ENCODE peak calls at places on chromosomes 16 and 17, in seven cellular contexts. U is ascending aorta, F is cardiac muscle cell, Y is SJCRH30, J is prostate gland, W is ovary, T is heart right ventricle. N is an unnamed sample. For H3K4me1, the result is how much of the 10 kb centered on the place peaks cover.

GRCh38 chr16:75257886-75258806 is 6.7 kb upstream of the BCAR1 start:
- DNase-seq in U (no peak), Y (no peak), W (no peak), F (no peak), T (no peak), J (no peak), N (no peak)

GRCh38 chr16:9033125-9033830 is 58.2 kb upstream of the HAPSTR1 start:
- DNase-seq in Y (peak), T (no peak), W (no peak), U (no peak), J (peak), F (peak), N (peak)

GRCh38 chr17:20046629-20047028 is 37.5 kb downstream of the SPECC1 start:
- DNase-seq in U (no peak), F (no peak), W (no peak), T (no peak), Y (no peak), J (no peak), N (no peak)

GRCh38 chr17:81909231-81909630 is 2.0 kb downstream of the PCYT2 start:
- DNase-seq in U (no peak), T (no peak), F (no peak), J (no peak), Y (no peak), W (no peak), N (no peak)

GRCh38 chr17:58658804-58659713 is 32.8 kb downstream of the TEX14 start:
- DNase-seq in Y (peak), T (peak), J (peak), W (peak), F (peak), U (peak), N (peak)

GRCh38 chr17:4412933-4413831 is 20.6 kb upstream of the SPNS3 start:
- DNase-seq in F (peak), U (peak), W (peak), T (peak), Y (peak), J (peak), N (peak)

GRCh38 chr17:65254166-65254565 is 117.0 kb downstream of the RGS9 start:
- DNase-seq in U (no peak), T (no peak), Y (peak), F (peak), W (no peak), J (no peak), N (no peak)

GRCh38 chr17:73546770-73547345 is 97.4 kb downstream of the SDK2 start:
- DNase-seq in J (peak), T (no peak), U (no peak), W (no peak), Y (peak), F (no peak), N (no peak)

GRCh38 chr17:77320501-77321256 is 179.9 kb downstream of the SEC14L1 start:
- DNase-seq in J (no peak), F (no peak), T (no peak), Y (peak), U (peak), W (peak), N (no peak)

GRCh38 chr17:30922235-30922993 is 669 bp downstream of the ADAP2 start:
- DNase-seq in W (no peak), T (peak), J (no peak), Y (no peak), F (peak), U (no peak), N (peak)

GRCh38 chr17:58328195-58329034 is at the start of gene TSPOAP1:
- DNase-seq in T (no peak), F (no peak), J (no peak), U (no peak), W (peak), Y (no peak), N (no peak)

GRCh38 chr17:61766520-61766919 is 96.8 kb downstream of the BRIP1 start:
- DNase-seq in T (no peak), J (no peak), W (no peak), U (no peak), F (no peak), Y (no peak), N (no peak)

GRCh38 chr16:10959161-10959560 is 14.8 kb downstream of the CLEC16A start:
- DNase-seq in F (no peak), Y (no peak), U (no peak), J (no peak), W (no peak), T (no peak), N (no peak)

GRCh38 chr16:84423416-84423837 is 55.1 kb downstream of the ATP2C2 start:
- DNase-seq in T (no peak), F (no peak), J (no peak), U (no peak), W (no peak), Y (peak), N (no peak)

GRCh38 chr16:57392694-57393093 is 11.9 kb upstream of the CCL17 start:
- DNase-seq in F (no peak), T (no peak), W (no peak), Y (no peak), U (no peak), J (peak), N (no peak)

GRCh38 chr16:68444058-68444657 is 4.2 kb downstream of the SMPD3 start:
- DNase-seq in J (no peak), W (peak), T (peak), U (no peak), Y (peak), F (peak), N (peak)

GRCh38 chr17:59804910-59805381 is 87.8 kb downstream of the TUBD1 start:
- DNase-seq in U (no peak), J (no peak), T (no peak), W (no peak), Y (no peak), F (no peak), N (no peak)

GRCh38 chr17:59803377-59803757 is 89.4 kb downstream of the TUBD1 start:
- DNase-seq in W (no peak), Y (no peak), J (no peak), T (no peak), F (no peak), U (no peak), N (no peak)

GRCh38 chr17:59798111-59798510 is 90.7 kb downstream of the VMP1 start:
- DNase-seq in Y (no peak), U (no peak), J (no peak), W (no peak), F (no peak), T (no peak), N (no peak)

GRCh38 chr17:59800530-59800942 is 92.2 kb downstream of the TUBD1 start:
- DNase-seq in F (no peak), T (no peak), U (no peak), W (no peak), J (no peak), Y (no peak), N (no peak)

DNA sequence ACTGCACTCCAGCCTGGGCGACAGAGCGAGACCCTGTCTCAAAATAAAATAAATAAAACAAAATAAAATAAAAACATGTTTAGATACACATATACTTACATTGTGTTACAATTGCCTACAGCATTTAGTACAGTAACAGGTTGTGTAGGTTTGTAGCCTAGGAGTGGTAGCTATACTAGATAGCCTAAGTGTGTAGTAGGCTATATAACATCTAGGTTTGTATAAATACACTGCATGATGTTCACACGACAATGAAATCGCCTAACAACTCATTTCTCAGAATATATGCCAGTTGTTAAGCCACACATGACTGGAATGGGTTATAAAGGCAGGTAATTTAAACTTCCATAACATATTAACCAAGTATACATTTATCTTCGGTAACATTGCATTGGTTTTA is 90.6 kb downstream of the TUBD1 start:
- DNase-seq in F (no peak), W (no peak), T (no peak), Y (no peak), U (no peak), J (no peak), N (no peak)
- H3K4me1 ChIP-seq in F (under half), W (under half), T (under half), Y (under half), U (under half), J (under half), N (under half)

GRCh38 chr16:89370601-89371000 is 119.8 kb downstream of the ANKRD11 start:
- DNase-seq in Y (no peak), W (no peak), T (no peak), J (no peak), F (no peak), U (no peak), N (no peak)

GRCh38 chr16:89368604-89369249 is 121.6 kb downstream of the ANKRD11 start:
- DNase-seq in F (no peak), W (no peak), Y (peak), J (no peak), T (no peak), U (no peak), N (no peak)

GRCh38 chr16:89370081-89370511 is 120.3 kb downstream of the ANKRD11 start:
- DNase-seq in W (no peak), T (no peak), F (no peak), U (no peak), Y (peak), J (no peak), N (no peak)

GRCh38 chr16:89367538-89368059 is 122.8 kb downstream of the ANKRD11 start:
- DNase-seq in Y (peak), J (no peak), W (no peak), F (no peak), U (no peak), T (no peak), N (no peak)

DNA sequence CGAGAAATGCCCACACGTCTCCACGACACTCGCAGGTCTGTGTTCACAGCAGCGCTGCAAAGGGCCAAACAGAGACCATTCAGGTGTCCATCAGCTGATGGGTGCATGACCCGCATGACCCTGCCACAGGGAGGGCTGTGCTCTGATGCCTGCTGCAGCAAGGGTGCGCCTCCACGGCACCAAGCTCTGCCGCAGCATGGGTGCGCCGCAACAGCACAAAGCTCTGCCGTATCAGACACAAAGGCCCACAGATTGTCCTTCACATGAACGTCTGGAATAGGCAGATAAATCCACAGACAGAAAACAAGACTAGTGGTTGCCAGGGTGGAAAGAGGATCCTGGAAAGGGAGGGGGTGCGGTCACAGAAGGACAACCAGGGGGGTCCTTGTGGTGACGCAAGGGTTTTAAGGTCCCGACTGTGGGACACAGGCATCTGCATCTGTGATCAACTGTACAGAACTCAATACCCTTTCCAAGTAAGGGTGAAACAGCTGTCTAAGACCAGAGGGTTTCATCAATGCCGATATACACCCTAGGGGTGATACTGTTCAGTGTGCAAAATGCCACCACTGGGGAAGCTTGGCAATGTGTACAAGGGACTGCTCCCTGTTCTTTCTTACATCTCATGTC is 121.0 kb downstream of the ANKRD11 start:
- DNase-seq in J (no peak), Y (peak), U (no peak), F (no peak), W (no peak), T (no peak), N (no peak)
- H3K4me1 ChIP-seq in J (under half), Y (half or more), U (under half), F (under half), W (under half), T (half or more), N (under half)

GRCh38 chr16:85563031-85563430 is 50.1 kb upstream of the GSE1 start:
- DNase-seq in Y (no peak), W (no peak), T (no peak), J (no peak), F (no peak), U (no peak), N (no peak)
- H3K4me1 ChIP-seq in Y (under half), W (under half), T (half or more), J (under half), F (half or more), U (under half), N (half or more)

GRCh38 chr17:79029327-79030009 is 5.5 kb downstream of the C1QTNF1 start:
- DNase-seq in W (peak), T (no peak), F (no peak), J (no peak), U (peak), Y (peak), N (no peak)

GRCh38 chr17:79027925-79028491 is 4.0 kb downstream of the C1QTNF1 start:
- DNase-seq in J (no peak), T (no peak), W (peak), U (peak), Y (peak), F (no peak), N (no peak)

GRCh38 chr17:79026345-79027273 is 2.6 kb downstream of the C1QTNF1 start:
- DNase-seq in U (peak), W (peak), Y (peak), F (no peak), J (no peak), T (no peak), N (peak)

GRCh38 chr17:79027274-79027924 is 3.4 kb downstream of the C1QTNF1 start:
- DNase-seq in J (no peak), Y (peak), F (peak), U (peak), W (peak), T (no peak), N (no peak)

DNA sequence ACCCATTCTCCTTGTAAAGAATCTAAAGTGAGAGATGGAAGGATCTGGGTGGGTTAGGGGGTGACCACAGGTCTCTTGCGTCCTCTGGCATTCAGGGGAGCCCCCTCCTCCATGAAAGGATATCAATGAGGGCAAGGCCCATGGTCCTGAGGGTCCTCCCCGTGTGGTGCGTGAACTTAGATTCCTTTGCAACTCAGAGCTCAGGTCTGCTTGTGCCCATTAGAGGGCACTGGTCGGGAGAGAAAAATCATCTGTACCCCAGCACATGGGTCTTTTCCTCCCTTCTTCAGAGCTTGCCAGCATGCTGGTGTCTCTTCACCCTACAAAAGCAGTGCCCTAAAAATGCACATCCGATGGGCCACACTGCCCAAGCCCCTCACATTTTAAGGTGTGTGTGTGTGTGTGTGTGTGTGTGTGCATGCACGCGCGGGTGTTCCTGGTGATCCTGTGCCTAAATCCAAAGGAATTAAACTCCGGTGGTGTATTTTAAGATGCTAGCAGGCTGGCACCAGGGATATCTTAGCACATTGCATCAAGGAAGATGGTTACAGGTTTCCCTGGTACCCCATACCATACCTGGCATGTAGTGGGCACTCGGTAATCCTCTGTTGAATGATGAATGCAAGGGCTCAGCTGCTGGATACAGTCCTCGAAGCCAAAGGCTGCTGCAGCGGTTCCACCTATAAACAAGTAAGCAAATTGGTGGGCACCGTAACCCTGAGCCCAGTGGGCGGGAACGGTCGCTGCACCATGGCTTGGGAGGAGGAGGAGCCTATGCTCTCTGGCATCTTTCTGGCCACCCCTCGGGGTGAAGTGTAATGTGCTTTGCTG is 4.7 kb downstream of the C1QTNF1 start:
- DNase-seq in W (peak), F (no peak), U (peak), Y (peak), J (no peak), T (no peak), N (no peak)
- H3K4me1 ChIP-seq in W (under half), F (under half), U (under half), Y (half or more), J (under half), T (half or more), N (under half)

GRCh38 chr16:89289428-89290395 is 72.2 kb downstream of the ZNF778 start:
- DNase-seq in T (peak), Y (peak), J (peak), W (peak), F (peak), U (peak), N (peak)

GRCh38 chr16:89291355-89291754 is 73.9 kb downstream of the ZNF778 start:
- DNase-seq in F (no peak), T (no peak), W (no peak), U (no peak), J (no peak), Y (no peak), N (no peak)

GRCh38 chr16:89290472-89290871 is 73.0 kb downstream of the ZNF778 start:
- DNase-seq in U (no peak), Y (no peak), J (no peak), W (no peak), F (no peak), T (no peak), N (no peak)

GRCh38 chr16:89291776-89292175 is 74.3 kb downstream of the ZNF778 start:
- DNase-seq in U (no peak), W (no peak), F (no peak), Y (no peak), J (no peak), T (no peak), N (no peak)

DNA sequence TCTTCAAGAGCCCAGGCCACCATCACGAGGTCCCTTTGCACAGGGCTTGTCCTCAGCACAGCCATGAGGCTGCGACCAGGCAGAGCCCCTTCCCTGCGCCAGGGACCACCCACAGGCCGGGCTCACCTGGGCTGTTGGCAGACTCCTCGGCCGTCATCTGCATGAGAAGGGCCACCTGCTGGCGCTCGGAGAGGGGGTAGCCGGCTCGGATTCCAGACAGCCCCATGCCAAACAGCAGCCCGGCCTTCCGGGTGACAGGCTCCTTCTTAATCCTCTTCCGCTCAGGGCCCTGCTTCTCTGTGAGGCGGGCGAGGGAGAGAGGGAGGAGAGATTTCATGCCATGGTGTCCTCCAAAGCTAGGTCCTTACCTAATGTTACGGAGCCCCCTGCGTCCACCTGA is 73.4 kb downstream of the ZNF778 start:
- DNase-seq in F (no peak), T (no peak), W (no peak), Y (no peak), J (no peak), U (no peak), N (no peak)
- H3K4me1 ChIP-seq in F (under half), T (under half), W (under half), Y (under half), J (under half), U (under half), N (under half)

DNA sequence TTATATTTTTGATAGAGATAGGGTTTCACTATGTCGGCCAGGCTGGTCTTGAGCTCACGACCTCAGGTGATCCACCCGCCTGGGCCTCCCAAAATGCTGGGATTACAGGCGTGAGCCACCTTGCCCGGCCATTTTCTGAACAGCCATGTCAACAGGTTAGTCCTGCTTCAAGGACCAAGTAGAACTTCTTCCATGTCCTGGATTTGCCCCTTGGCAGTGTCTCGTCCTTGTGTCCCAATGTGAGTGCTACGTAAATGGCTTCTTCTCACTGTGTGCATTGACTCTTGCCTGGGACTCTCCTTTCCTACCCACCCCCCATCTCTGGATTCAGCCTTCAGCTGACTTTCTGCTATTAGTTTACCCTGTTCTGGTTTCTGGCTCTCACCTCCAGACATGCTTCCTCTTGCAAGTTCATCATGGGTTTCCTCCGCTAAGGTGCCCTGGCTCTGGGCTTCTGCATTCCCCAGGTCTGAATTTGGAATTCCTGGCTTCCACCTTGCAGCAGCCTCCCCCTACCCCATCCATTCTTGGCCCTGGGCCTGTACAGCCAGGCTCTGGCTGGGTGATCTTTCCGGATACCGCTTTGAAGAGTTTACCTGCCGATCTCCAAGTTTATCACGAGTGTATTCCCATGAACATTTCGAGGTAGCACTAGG is 14.0 kb upstream of the IRF8 start:
- DNase-seq in Y (no peak), U (no peak), J (no peak), T (no peak), W (no peak), F (no peak), N (no peak)
- H3K4me1 ChIP-seq in Y (under half), U (under half), J (under half), T (under half), W (under half), F (under half), N (under half)

GRCh38 chr17:78411241-78411855 is 32.9 kb downstream of the PGS1 start:
- DNase-seq in W (no peak), Y (no peak), T (no peak), J (no peak), U (no peak), F (peak), N (no peak)
- H3K4me1 ChIP-seq in W (under half), Y (half or more), T (half or more), J (under half), U (under half), F (half or more), N (under half)

GRCh38 chr16:51271156-51271555 is 120.1 kb upstream of the SALL1 start:
- DNase-seq in F (no peak), Y (no peak), T (no peak), W (no peak), J (no peak), U (no peak), N (no peak)

GRCh38 chr16:51262428-51262827 is 111.4 kb upstream of the SALL1 start:
- DNase-seq in U (no peak), T (no peak), Y (no peak), W (no peak), F (no peak), J (no peak), N (no peak)

GRCh38 chr16:51267676-51268075 is 116.6 kb upstream of the SALL1 start:
- DNase-seq in Y (no peak), F (no peak), T (no peak), J (no peak), W (no peak), U (no peak), N (no peak)

GRCh38 chr16:51268237-51268636 is 117.2 kb upstream of the SALL1 start:
- DNase-seq in U (no peak), T (no peak), Y (no peak), F (no peak), W (no peak), J (no peak), N (no peak)
- H3K4me1 ChIP-seq in U (under half), T (under half), Y (under half), F (under half), W (under half), J (under half), N (under half)

N was measured in body of pancreas.